ENCODE peak calls at places on chromosomes 1 and 21, in four cellular contexts. M is NCI-H2171 treated with DMSO at 0.1 percent for 48 hours, B is OCI-M1, D is NCI-H446. A is an unnamed sample.

GRCh38 chr1:45512641-45513054 is 9.0 kb downstream of the PRDX1 start:
- DNase-seq in M (peak), B (peak), D (no peak), A (no peak)

GRCh38 chr1:228198977-228199590 is 8.8 kb upstream of the OBSCN start:
- DNase-seq in M (no peak), B (peak), D (no peak), A (no peak)

GRCh38 chr1:95002657-95003432 is 69.9 kb downstream of the ALG14 start:
- DNase-seq in M (no peak), B (peak), D (no peak), A (peak)

GRCh38 chr21:28547795-28548194 is 444.9 kb downstream of the LTN1 start:
- DNase-seq in M (no peak), B (no peak), D (no peak), A (no peak)

GRCh38 chr1:202282596-202283283 is 59.0 kb downstream of the UBE2T start:
- DNase-seq in M (no peak), B (no peak), D (no peak), A (no peak)

GRCh38 chr1:51518730-51519047 is 377 bp downstream of the EPS15 start:
- DNase-seq in M (no peak), B (peak), D (no peak), A (no peak)

GRCh38 chr1:203153989-203154821 is 21.4 kb downstream of the MYBPH start:
- DNase-seq in M (no peak), B (no peak), D (no peak), A (no peak)

GRCh38 chr1:6077919-6078318 is 32.2 kb downstream of the KCNAB2 start:
- DNase-seq in M (no peak), B (no peak), D (no peak), A (no peak)

GRCh38 chr1:995665-996633 is 3.9 kb downstream of the HES4 start:
- DNase-seq in M (no peak), B (peak), D (no peak), A (no peak)